ENCODE peak calls at places on chromosome 20, in ten cellular contexts. One of them, this sample, is unnamed.

GRCh38 chr20:36311141-36311853 is 5.2 kb downstream of the DLGAP4 start:
- DNase-seq in ovary: peak
- DNase-seq in PC-9: no peak
- DNase-seq in IMR-90: no peak
- DNase-seq in fibroblast of pulmonary artery: peak
- DNase-seq in cardiac fibroblast: peak
- DNase-seq in lower lobe of right lung: no peak
- DNase-seq in brain microvascular endothelial cell: no peak
- DNase-seq in fibroblast of mammary gland: peak
- DNase-seq in upper lobe of left lung: no peak
- DNase-seq in this sample: peak

GRCh38 chr20:25863536-25864325 is 167.1 kb upstream of the ZNF337 start:
- DNase-seq in ovary: no peak
- DNase-seq in PC-9: peak
- DNase-seq in IMR-90: no peak
- DNase-seq in fibroblast of pulmonary artery: peak
- DNase-seq in cardiac fibroblast: peak
- DNase-seq in lower lobe of right lung: peak
- DNase-seq in brain microvascular endothelial cell: no peak
- DNase-seq in fibroblast of mammary gland: no peak
- DNase-seq in upper lobe of left lung: peak
- DNase-seq in this sample: no peak

GRCh38 chr20:63697357-63697867 is 960 bp downstream of the TNFRSF6B start:
- DNase-seq in ovary: peak
- DNase-seq in PC-9: peak
- DNase-seq in IMR-90: no peak
- DNase-seq in fibroblast of pulmonary artery: no peak
- DNase-seq in cardiac fibroblast: no peak
- DNase-seq in lower lobe of right lung: peak
- DNase-seq in brain microvascular endothelial cell: no peak
- DNase-seq in fibroblast of mammary gland: no peak
- DNase-seq in upper lobe of left lung: no peak
- DNase-seq in this sample: no peak

GRCh38 chr20:32978009-32978335 is 26.3 kb downstream of the SUN5 start:
- DNase-seq in ovary: no peak
- DNase-seq in PC-9: no peak
- DNase-seq in IMR-90: no peak
- DNase-seq in fibroblast of pulmonary artery: no peak
- DNase-seq in cardiac fibroblast: no peak
- DNase-seq in lower lobe of right lung: no peak
- DNase-seq in brain microvascular endothelial cell: no peak
- DNase-seq in fibroblast of mammary gland: no peak
- DNase-seq in upper lobe of left lung: no peak
- DNase-seq in this sample: no peak

GRCh38 chr20:41344477-41344876 is 3.9 kb downstream of the LPIN3 start:
- DNase-seq in ovary: no peak
- DNase-seq in PC-9: no peak
- DNase-seq in IMR-90: no peak
- DNase-seq in fibroblast of pulmonary artery: no peak
- DNase-seq in cardiac fibroblast: no peak
- DNase-seq in lower lobe of right lung: no peak
- DNase-seq in brain microvascular endothelial cell: no peak
- DNase-seq in fibroblast of mammary gland: no peak
- DNase-seq in upper lobe of left lung: no peak
- DNase-seq in this sample: no peak

GRCh38 chr20:5735845-5736530 is 14.2 kb upstream of the SHLD1 start:
- DNase-seq in ovary: peak
- DNase-seq in PC-9: no peak
- DNase-seq in IMR-90: peak
- DNase-seq in fibroblast of pulmonary artery: peak
- DNase-seq in cardiac fibroblast: no peak
- DNase-seq in lower lobe of right lung: no peak
- DNase-seq in brain microvascular endothelial cell: no peak
- DNase-seq in fibroblast of mammary gland: no peak
- DNase-seq in upper lobe of left lung: no peak
- DNase-seq in this sample: peak

GRCh38 chr20:14991023-14991422 is 653.6 kb upstream of the FLRT3 start:
- DNase-seq in ovary: no peak
- DNase-seq in PC-9: peak
- DNase-seq in IMR-90: no peak
- DNase-seq in fibroblast of pulmonary artery: peak
- DNase-seq in cardiac fibroblast: peak
- DNase-seq in lower lobe of right lung: no peak
- DNase-seq in brain microvascular endothelial cell: peak
- DNase-seq in fibroblast of mammary gland: peak
- DNase-seq in upper lobe of left lung: no peak
- DNase-seq in this sample: peak

GRCh38 chr20:31587545-31588389 is 17.3 kb upstream of the ID1 start:
- DNase-seq in ovary: no peak
- DNase-seq in PC-9: no peak
- DNase-seq in IMR-90: no peak
- DNase-seq in fibroblast of pulmonary artery: peak
- DNase-seq in cardiac fibroblast: no peak
- DNase-seq in lower lobe of right lung: peak
- DNase-seq in brain microvascular endothelial cell: no peak
- DNase-seq in fibroblast of mammary gland: peak
- DNase-seq in upper lobe of left lung: peak
- DNase-seq in this sample: peak

GRCh38 chr20:10556519-10557083 is 117.2 kb downstream of the JAG1 start:
- DNase-seq in ovary: no peak
- DNase-seq in PC-9: no peak
- DNase-seq in IMR-90: no peak
- DNase-seq in fibroblast of pulmonary artery: peak
- DNase-seq in cardiac fibroblast: no peak
- DNase-seq in lower lobe of right lung: no peak
- DNase-seq in brain microvascular endothelial cell: no peak
- DNase-seq in fibroblast of mammary gland: no peak
- DNase-seq in upper lobe of left lung: no peak
- DNase-seq in this sample: no peak
- H3K4me3 ChIP-seq in ovary: no peak
- H3K4me3 ChIP-seq in PC-9: no peak
- H3K4me3 ChIP-seq in IMR-90: no peak
- H3K4me3 ChIP-seq in fibroblast of pulmonary artery: no peak
- H3K4me3 ChIP-seq in cardiac fibroblast: no peak
- H3K4me3 ChIP-seq in lower lobe of right lung: no peak
- H3K4me3 ChIP-seq in brain microvascular endothelial cell: no peak
- H3K4me3 ChIP-seq in fibroblast of mammary gland: no peak
- H3K4me3 ChIP-seq in upper lobe of left lung: no peak
- H3K4me3 ChIP-seq in this sample: no peak

DNA sequence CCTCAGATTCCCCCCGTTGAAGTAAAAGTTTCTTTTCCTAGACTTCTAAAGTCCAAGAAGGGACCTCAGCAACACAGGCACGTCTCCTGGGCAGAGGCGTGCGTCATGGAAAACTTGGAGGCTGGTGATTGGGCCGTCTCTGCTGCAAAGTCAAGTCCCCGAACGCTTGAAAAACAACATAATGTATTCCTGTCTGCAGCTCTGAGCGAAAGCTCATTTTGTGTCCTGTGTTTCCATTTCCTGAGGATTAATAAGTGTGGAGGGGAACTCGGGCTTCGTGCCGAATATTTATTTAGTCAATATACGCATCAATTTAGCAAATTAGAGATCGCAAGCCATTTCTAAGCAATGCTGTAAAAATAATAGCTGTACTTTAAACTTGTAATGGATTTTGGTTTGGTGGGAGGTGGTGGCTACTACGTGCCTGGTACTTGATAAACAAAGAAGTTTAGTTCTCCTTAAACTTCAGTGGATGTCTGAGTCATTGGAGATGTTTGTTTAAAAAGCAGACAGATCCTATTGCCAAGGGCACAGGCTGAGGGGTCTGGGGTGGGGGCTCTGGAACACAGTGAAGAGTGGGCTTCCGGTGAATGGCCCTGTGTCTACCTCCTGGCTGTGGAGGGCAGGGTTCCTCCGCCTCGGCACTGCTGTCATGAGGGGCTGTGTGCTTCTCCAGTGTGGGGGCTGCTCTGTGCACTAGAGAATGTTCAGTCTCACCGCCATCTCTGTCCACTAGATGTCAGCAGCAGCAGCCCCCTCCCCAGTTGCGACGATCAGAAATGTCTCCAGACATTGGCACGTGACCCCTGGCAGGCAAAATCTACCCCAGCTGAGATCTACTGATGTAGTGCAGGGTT is 21.8 kb downstream of the PCK1 start:
- DNase-seq in ovary: peak
- DNase-seq in PC-9: no peak
- DNase-seq in IMR-90: peak
- DNase-seq in fibroblast of pulmonary artery: peak
- DNase-seq in cardiac fibroblast: peak
- DNase-seq in lower lobe of right lung: no peak
- DNase-seq in brain microvascular endothelial cell: peak
- DNase-seq in fibroblast of mammary gland: peak
- DNase-seq in upper lobe of left lung: no peak
- DNase-seq in this sample: no peak
- TF ChIP-seq CTCF in ovary: peak
- TF ChIP-seq CTCF in PC-9: peak
- TF ChIP-seq CTCF in IMR-90: peak
- TF ChIP-seq CTCF in fibroblast of pulmonary artery: peak
- TF ChIP-seq CTCF in cardiac fibroblast: peak
- TF ChIP-seq CTCF in lower lobe of right lung: peak
- TF ChIP-seq CTCF in brain microvascular endothelial cell: peak
- TF ChIP-seq CTCF in fibroblast of mammary gland: peak
- TF ChIP-seq CTCF in upper lobe of left lung: peak
- TF ChIP-seq CTCF in this sample: peak

GRCh38 chr20:62224113-62224855 is 4.2 kb upstream of the HRH3 start:
- DNase-seq in ovary: no peak
- DNase-seq in PC-9: no peak
- DNase-seq in IMR-90: no peak
- DNase-seq in fibroblast of pulmonary artery: no peak
- DNase-seq in cardiac fibroblast: no peak
- DNase-seq in lower lobe of right lung: no peak
- DNase-seq in brain microvascular endothelial cell: no peak
- DNase-seq in fibroblast of mammary gland: no peak
- DNase-seq in upper lobe of left lung: peak
- DNase-seq in this sample: no peak

GRCh38 chr20:62227591-62227976 is 7.5 kb upstream of the HRH3 start:
- DNase-seq in ovary: no peak
- DNase-seq in PC-9: no peak
- DNase-seq in IMR-90: no peak
- DNase-seq in fibroblast of pulmonary artery: no peak
- DNase-seq in cardiac fibroblast: no peak
- DNase-seq in lower lobe of right lung: no peak
- DNase-seq in brain microvascular endothelial cell: no peak
- DNase-seq in fibroblast of mammary gland: no peak
- DNase-seq in upper lobe of left lung: peak
- DNase-seq in this sample: no peak

GRCh38 chr20:62226707-62227590 is 6.9 kb upstream of the HRH3 start:
- DNase-seq in ovary: no peak
- DNase-seq in PC-9: no peak
- DNase-seq in IMR-90: no peak
- DNase-seq in fibroblast of pulmonary artery: no peak
- DNase-seq in cardiac fibroblast: no peak
- DNase-seq in lower lobe of right lung: no peak
- DNase-seq in brain microvascular endothelial cell: no peak
- DNase-seq in fibroblast of mammary gland: no peak
- DNase-seq in upper lobe of left lung: peak
- DNase-seq in this sample: no peak

GRCh38 chr20:62225026-62225425 is 4.9 kb upstream of the HRH3 start:
- DNase-seq in ovary: no peak
- DNase-seq in PC-9: no peak
- DNase-seq in IMR-90: no peak
- DNase-seq in fibroblast of pulmonary artery: no peak
- DNase-seq in cardiac fibroblast: no peak
- DNase-seq in lower lobe of right lung: no peak
- DNase-seq in brain microvascular endothelial cell: no peak
- DNase-seq in fibroblast of mammary gland: no peak
- DNase-seq in upper lobe of left lung: peak
- DNase-seq in this sample: no peak

DNA sequence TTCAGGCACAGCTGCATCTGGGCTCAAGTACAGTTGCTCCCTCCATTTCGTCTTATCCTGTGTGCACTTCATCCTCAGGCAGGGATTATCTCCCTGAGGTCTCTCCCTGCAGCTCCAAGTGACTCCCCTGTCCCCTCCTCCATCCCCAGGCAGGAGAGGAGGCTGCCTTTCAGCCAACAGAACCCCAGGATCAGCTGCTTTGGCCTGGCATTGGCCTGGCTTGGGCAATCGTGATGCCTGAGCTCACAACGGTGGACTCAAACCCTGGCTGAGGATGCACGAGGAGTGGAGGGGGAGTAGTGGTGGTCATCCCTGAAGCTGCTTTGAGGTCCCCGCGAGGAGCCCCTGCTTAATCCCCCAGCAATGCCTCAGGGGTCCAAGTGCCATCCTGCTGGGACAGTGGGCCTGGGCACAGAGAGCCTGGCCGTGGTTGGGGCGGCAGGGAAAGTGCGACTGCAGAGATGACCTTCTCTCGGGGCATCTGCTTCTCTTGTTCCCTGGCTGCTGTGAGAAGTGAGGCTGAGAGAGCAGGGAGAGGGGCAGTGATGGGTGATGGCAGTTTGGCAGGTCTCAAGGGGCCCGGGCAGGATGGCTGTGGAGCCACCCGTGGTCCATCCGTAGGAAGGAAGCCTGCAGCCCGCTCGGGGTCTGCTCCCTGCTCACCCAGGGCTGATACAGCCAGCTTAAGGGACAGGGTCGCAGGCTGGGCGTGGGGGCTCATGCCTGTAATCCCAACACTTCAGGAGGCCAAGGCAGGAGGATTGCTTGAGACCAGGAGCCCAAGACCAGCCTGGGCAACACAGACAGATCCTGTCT is 6.0 kb upstream of the HRH3 start:
- DNase-seq in ovary: no peak
- DNase-seq in PC-9: no peak
- DNase-seq in IMR-90: no peak
- DNase-seq in fibroblast of pulmonary artery: no peak
- DNase-seq in cardiac fibroblast: no peak
- DNase-seq in lower lobe of right lung: no peak
- DNase-seq in brain microvascular endothelial cell: no peak
- DNase-seq in fibroblast of mammary gland: no peak
- DNase-seq in upper lobe of left lung: peak
- DNase-seq in this sample: no peak
- H3K4me3 ChIP-seq in ovary: no peak
- H3K4me3 ChIP-seq in PC-9: no peak
- H3K4me3 ChIP-seq in IMR-90: no peak
- H3K4me3 ChIP-seq in fibroblast of pulmonary artery: no peak
- H3K4me3 ChIP-seq in cardiac fibroblast: no peak
- H3K4me3 ChIP-seq in lower lobe of right lung: no peak
- H3K4me3 ChIP-seq in brain microvascular endothelial cell: no peak
- H3K4me3 ChIP-seq in fibroblast of mammary gland: no peak
- H3K4me3 ChIP-seq in upper lobe of left lung: no peak
- H3K4me3 ChIP-seq in this sample: no peak

GRCh38 chr20:35279040-35279439 is 1.1 kb upstream of the MMP24OS start:
- DNase-seq in ovary: no peak
- DNase-seq in PC-9: no peak
- DNase-seq in IMR-90: peak
- DNase-seq in fibroblast of pulmonary artery: no peak
- DNase-seq in cardiac fibroblast: no peak
- DNase-seq in lower lobe of right lung: no peak
- DNase-seq in brain microvascular endothelial cell: no peak
- DNase-seq in fibroblast of mammary gland: no peak
- DNase-seq in upper lobe of left lung: no peak
- DNase-seq in this sample: peak

GRCh38 chr20:35277127-35277526 is 795 bp downstream of the MMP24OS start:
- DNase-seq in ovary: no peak
- DNase-seq in PC-9: no peak
- DNase-seq in IMR-90: no peak
- DNase-seq in fibroblast of pulmonary artery: no peak
- DNase-seq in cardiac fibroblast: no peak
- DNase-seq in lower lobe of right lung: no peak
- DNase-seq in brain microvascular endothelial cell: no peak
- DNase-seq in fibroblast of mammary gland: no peak
- DNase-seq in upper lobe of left lung: no peak
- DNase-seq in this sample: no peak

GRCh38 chr20:35276408-35276807 is 1.5 kb downstream of the MMP24OS start:
- DNase-seq in ovary: no peak
- DNase-seq in PC-9: no peak
- DNase-seq in IMR-90: no peak
- DNase-seq in fibroblast of pulmonary artery: no peak
- DNase-seq in cardiac fibroblast: no peak
- DNase-seq in lower lobe of right lung: no peak
- DNase-seq in brain microvascular endothelial cell: no peak
- DNase-seq in fibroblast of mammary gland: no peak
- DNase-seq in upper lobe of left lung: no peak
- DNase-seq in this sample: no peak

GRCh38 chr20:35279533-35280174 is 1.7 kb upstream of the MMP24OS start:
- DNase-seq in ovary: no peak
- DNase-seq in PC-9: no peak
- DNase-seq in IMR-90: no peak
- DNase-seq in fibroblast of pulmonary artery: no peak
- DNase-seq in cardiac fibroblast: no peak
- DNase-seq in lower lobe of right lung: no peak
- DNase-seq in brain microvascular endothelial cell: no peak
- DNase-seq in fibroblast of mammary gland: no peak
- DNase-seq in upper lobe of left lung: no peak
- DNase-seq in this sample: no peak

DNA sequence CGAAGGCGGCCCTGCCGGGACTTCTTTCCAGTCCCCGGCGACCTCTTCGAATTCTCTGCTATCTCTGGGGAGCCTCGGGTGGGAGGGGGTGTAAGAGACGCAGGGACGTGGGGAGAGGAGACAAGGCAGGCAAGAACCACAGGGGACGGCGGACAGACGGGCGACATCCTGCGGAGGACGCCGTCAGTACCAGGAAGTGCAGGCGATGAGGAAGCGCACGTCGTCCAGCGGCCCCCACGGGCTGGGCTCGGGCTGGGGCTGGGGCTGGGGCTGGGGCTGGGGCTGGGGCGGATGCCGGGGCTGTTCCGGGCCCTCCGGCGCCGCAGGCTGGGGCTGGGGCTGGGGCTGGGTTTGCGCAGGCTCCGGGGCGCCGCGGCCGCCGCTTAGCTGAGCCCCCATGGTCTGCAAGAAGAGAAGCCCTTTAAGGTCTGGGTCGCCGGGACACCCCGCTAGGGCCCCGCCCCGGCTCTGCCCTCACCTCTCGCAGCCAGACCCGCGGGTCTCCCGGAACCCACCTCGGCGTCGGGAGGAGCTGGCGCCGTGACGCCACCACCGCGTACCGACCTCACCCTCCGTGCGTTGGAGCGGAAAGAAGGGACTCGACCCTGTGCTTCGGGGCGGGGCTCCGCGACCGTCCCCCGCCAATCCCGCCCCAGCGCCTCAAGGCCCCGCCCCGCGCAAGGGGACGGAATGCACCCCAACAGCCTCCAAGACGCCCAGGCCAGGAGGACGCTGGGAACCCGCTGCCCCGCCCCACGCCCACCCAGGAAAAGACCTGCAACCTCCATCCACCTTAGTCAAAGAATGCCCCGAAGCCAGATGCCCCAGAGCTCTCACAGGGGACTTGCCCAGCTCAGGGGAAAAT is at the start of gene MMP24OS:
- DNase-seq in ovary: peak
- DNase-seq in PC-9: peak
- DNase-seq in IMR-90: peak
- DNase-seq in fibroblast of pulmonary artery: peak
- DNase-seq in cardiac fibroblast: peak
- DNase-seq in lower lobe of right lung: peak
- DNase-seq in brain microvascular endothelial cell: peak
- DNase-seq in fibroblast of mammary gland: peak
- DNase-seq in upper lobe of left lung: peak
- DNase-seq in this sample: peak
- TF ChIP-seq CTCF in ovary: no peak
- TF ChIP-seq CTCF in PC-9: no peak
- TF ChIP-seq CTCF in IMR-90: peak
- TF ChIP-seq CTCF in fibroblast of pulmonary artery: peak
- TF ChIP-seq CTCF in cardiac fibroblast: peak
- TF ChIP-seq CTCF in lower lobe of right lung: peak
- TF ChIP-seq CTCF in brain microvascular endothelial cell: peak
- TF ChIP-seq CTCF in fibroblast of mammary gland: peak
- TF ChIP-seq CTCF in upper lobe of left lung: peak
- TF ChIP-seq CTCF in this sample: no peak